ENCODE peak calls at places on chromosomes 13 and 19, in seven cellular contexts. Y is lung, T is right atrium auricular region, Z is Peyer's patch, E is kidney tubule cell, A is kidney glomerular epithelial cell, X is EH. N is an unnamed sample.

GRCh38 chr19:15264061-15264932 is 32.0 kb upstream of the EPHX3 start:
- DNase-seq in Y (peak; percentile 72), T (peak; percentile 85), Z (peak; percentile 88), E (peak; percentile 48), A (no peak), X (peak; percentile 65), N (peak; percentile 66)

GRCh38 chr19:16541526-16542044 is 652 bp downstream of the CHERP start:
- DNase-seq in Y (no peak), T (no peak), Z (no peak), E (peak; percentile 24), A (no peak), X (peak; percentile 32), N (no peak)

GRCh38 chr13:37290691-37291090 is 185.2 kb upstream of the CSNK1A1L start:
- DNase-seq in Y (no peak), T (no peak), Z (no peak), E (no peak), A (no peak), X (no peak), N (no peak)

GRCh38 chr13:110455941-110456340 is 105.6 kb downstream of the RAB20 start:
- DNase-seq in Y (peak; percentile 79), T (peak; percentile 85), Z (peak; percentile 93), E (peak; percentile 79), A (peak; percentile 76), X (peak; percentile 46), N (peak; percentile 75)

GRCh38 chr13:21071015-21071414 is 9.6 kb upstream of the LATS2 start:
- DNase-seq in Y (no peak), T (no peak), Z (no peak), E (no peak), A (no peak), X (peak; percentile 77), N (no peak)

GRCh38 chr13:44331912-44332840 is 41.4 kb upstream of the SERP2 start:
- DNase-seq in Y (no peak), T (peak; percentile 77), Z (peak; percentile 58), E (peak; percentile 13), A (peak; percentile 17), X (peak; percentile 90), N (peak; percentile 22)

GRCh38 chr19:14475251-14476073 is at the start of gene PTGER1:
- DNase-seq in Y (no peak), T (no peak), Z (no peak), E (peak; percentile 82), A (no peak), X (peak; percentile 51), N (peak; percentile 76)

GRCh38 chr19:3178377-3178972 is at the start of gene S1PR4:
- DNase-seq in Y (no peak), T (no peak), Z (peak; percentile 85), E (no peak), A (no peak), X (no peak), N (no peak)

GRCh38 chr19:1676351-1677266 is 24.2 kb upstream of the TCF3 start:
- DNase-seq in Y (no peak), T (no peak), Z (no peak), E (no peak), A (no peak), X (no peak), N (no peak)

GRCh38 chr19:54014920-54015560 is 23.6 kb downstream of the CACNG6 start:
- DNase-seq in Y (no peak), T (no peak), Z (no peak), E (no peak), A (no peak), X (no peak), N (no peak)